ENCODE peak calls at places on chromosomes 5 and 9, in eight cellular contexts. One of them, this sample, is unnamed.

GRCh38 chr9:3698531-3698930 is 172.7 kb upstream of the RFX3 start:
- DNase-seq in fibroblast of lung: no peak
- DNase-seq in ovary: no peak
- DNase-seq in cardiac muscle cell: no peak
- DNase-seq in SK-N-SH: no peak
- DNase-seq in mesothelial cell of epicardium: no peak
- DNase-seq in type B pancreatic cell: no peak
- DNase-seq in RWPE1: no peak
- DNase-seq in this sample: no peak

GRCh38 chr9:97808972-97809371 is 44.1 kb upstream of the FOXE1 start:
- DNase-seq in fibroblast of lung: no peak
- DNase-seq in ovary: no peak
- DNase-seq in cardiac muscle cell: no peak
- DNase-seq in SK-N-SH: no peak
- DNase-seq in mesothelial cell of epicardium: no peak
- DNase-seq in type B pancreatic cell: no peak
- DNase-seq in RWPE1: no peak
- DNase-seq in this sample: no peak

GRCh38 chr9:81492710-81493447 is 196.5 kb downstream of the TLE1 start:
- DNase-seq in fibroblast of lung: peak; percentile 98
- DNase-seq in ovary: no peak
- DNase-seq in cardiac muscle cell: no peak
- DNase-seq in SK-N-SH: no peak
- DNase-seq in mesothelial cell of epicardium: no peak
- DNase-seq in type B pancreatic cell: no peak
- DNase-seq in RWPE1: peak; percentile 55
- DNase-seq in this sample: no peak

GRCh38 chr9:136860529-136860928 is 5.6 kb downstream of the EDF1 start:
- DNase-seq in fibroblast of lung: no peak
- DNase-seq in ovary: no peak
- DNase-seq in cardiac muscle cell: no peak
- DNase-seq in SK-N-SH: no peak
- DNase-seq in mesothelial cell of epicardium: peak; percentile 12
- DNase-seq in type B pancreatic cell: no peak
- DNase-seq in RWPE1: no peak
- DNase-seq in this sample: no peak

GRCh38 chr5:40446910-40447309 is 232.8 kb upstream of the PTGER4 start:
- DNase-seq in fibroblast of lung: peak; percentile 75
- DNase-seq in ovary: no peak
- DNase-seq in cardiac muscle cell: no peak
- DNase-seq in SK-N-SH: no peak
- DNase-seq in mesothelial cell of epicardium: no peak
- DNase-seq in type B pancreatic cell: no peak
- DNase-seq in RWPE1: peak; percentile 87
- DNase-seq in this sample: no peak

GRCh38 chr5:16995372-16995771 is 59.3 kb upstream of the MYO10 start:
- DNase-seq in fibroblast of lung: no peak
- DNase-seq in ovary: no peak
- DNase-seq in cardiac muscle cell: no peak
- DNase-seq in SK-N-SH: no peak
- DNase-seq in mesothelial cell of epicardium: no peak
- DNase-seq in type B pancreatic cell: no peak
- DNase-seq in RWPE1: no peak
- DNase-seq in this sample: no peak

GRCh38 chr5:20276061-20276958 is 288.3 kb upstream of the CDH18 start:
- DNase-seq in fibroblast of lung: peak; percentile 81
- DNase-seq in ovary: no peak
- DNase-seq in cardiac muscle cell: no peak
- DNase-seq in SK-N-SH: no peak
- DNase-seq in mesothelial cell of epicardium: no peak
- DNase-seq in type B pancreatic cell: no peak
- DNase-seq in RWPE1: peak; percentile 82
- DNase-seq in this sample: no peak

GRCh38 chr5:150488519-150489357 is 19.2 kb upstream of the NDST1 start:
- DNase-seq in fibroblast of lung: peak; percentile 81
- DNase-seq in ovary: peak; percentile 75
- DNase-seq in cardiac muscle cell: no peak
- DNase-seq in SK-N-SH: no peak
- DNase-seq in mesothelial cell of epicardium: no peak
- DNase-seq in type B pancreatic cell: no peak
- DNase-seq in RWPE1: no peak
- DNase-seq in this sample: no peak

GRCh38 chr5:5950658-5951057 is 427.7 kb downstream of the MED10 start:
- DNase-seq in fibroblast of lung: no peak
- DNase-seq in ovary: no peak
- DNase-seq in cardiac muscle cell: no peak
- DNase-seq in SK-N-SH: no peak
- DNase-seq in mesothelial cell of epicardium: no peak
- DNase-seq in type B pancreatic cell: no peak
- DNase-seq in RWPE1: no peak
- DNase-seq in this sample: no peak

GRCh38 chr9:94937214-94937903 is 210.9 kb downstream of the AOPEP start:
- DNase-seq in fibroblast of lung: peak; percentile 96
- DNase-seq in ovary: no peak
- DNase-seq in cardiac muscle cell: no peak
- DNase-seq in SK-N-SH: no peak
- DNase-seq in mesothelial cell of epicardium: no peak
- DNase-seq in type B pancreatic cell: no peak
- DNase-seq in RWPE1: peak; percentile 92
- DNase-seq in this sample: no peak

GRCh38 chr9:78857371-78858225 is 560.7 kb downstream of the PSAT1 start:
- DNase-seq in fibroblast of lung: no peak
- DNase-seq in ovary: no peak
- DNase-seq in cardiac muscle cell: no peak
- DNase-seq in SK-N-SH: peak; percentile 62
- DNase-seq in mesothelial cell of epicardium: no peak
- DNase-seq in type B pancreatic cell: no peak
- DNase-seq in RWPE1: no peak
- DNase-seq in this sample: no peak

GRCh38 chr5:22908129-22908528 is 55.0 kb upstream of the CDH12 start:
- DNase-seq in fibroblast of lung: peak; percentile 87
- DNase-seq in ovary: no peak
- DNase-seq in cardiac muscle cell: no peak
- DNase-seq in SK-N-SH: no peak
- DNase-seq in mesothelial cell of epicardium: no peak
- DNase-seq in type B pancreatic cell: no peak
- DNase-seq in RWPE1: peak; percentile 26
- DNase-seq in this sample: no peak

DNA sequence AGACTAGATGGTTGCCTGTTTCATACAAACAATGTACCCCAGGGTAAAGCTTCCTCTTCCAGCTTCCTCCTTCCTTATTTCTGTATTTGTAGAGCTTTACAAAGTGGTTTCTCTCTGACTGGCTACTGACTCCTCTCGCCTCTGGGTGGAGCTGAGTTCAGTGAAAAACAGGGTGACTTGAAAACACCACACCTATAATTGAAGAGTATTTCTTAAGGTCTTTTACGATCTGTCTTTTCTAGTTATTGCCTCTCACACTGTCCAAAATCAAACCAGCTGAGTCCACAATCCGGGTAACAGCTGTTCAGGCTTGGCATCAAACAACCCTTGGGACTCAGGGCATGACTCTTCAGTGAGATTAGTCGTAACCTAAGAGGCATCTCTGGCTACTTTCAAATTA is 200.4 kb downstream of the ARRDC3 start:
- DNase-seq in fibroblast of lung: peak; percentile 23
- DNase-seq in ovary: no peak
- DNase-seq in cardiac muscle cell: no peak
- DNase-seq in SK-N-SH: no peak
- DNase-seq in mesothelial cell of epicardium: no peak
- DNase-seq in type B pancreatic cell: no peak
- DNase-seq in RWPE1: no peak
- DNase-seq in this sample: peak; percentile 27
- TF ChIP-seq CTCF in fibroblast of lung: peak; percentile 7
- TF ChIP-seq CTCF in ovary: no peak
- TF ChIP-seq CTCF in cardiac muscle cell: peak; percentile 16
- TF ChIP-seq CTCF in SK-N-SH: no peak
- TF ChIP-seq CTCF in mesothelial cell of epicardium: no peak
- TF ChIP-seq CTCF in type B pancreatic cell: no peak
- TF ChIP-seq CTCF in RWPE1: no peak
- TF ChIP-seq CTCF in this sample: no peak

GRCh38 chr5:96440185-96440538 is 7.1 kb upstream of the PCSK1 start:
- DNase-seq in fibroblast of lung: no peak
- DNase-seq in ovary: no peak
- DNase-seq in cardiac muscle cell: no peak
- DNase-seq in SK-N-SH: no peak
- DNase-seq in mesothelial cell of epicardium: no peak
- DNase-seq in type B pancreatic cell: no peak
- DNase-seq in RWPE1: no peak
- DNase-seq in this sample: no peak

GRCh38 chr5:96434201-96434645 is 1.2 kb upstream of the PCSK1 start:
- DNase-seq in fibroblast of lung: peak; percentile 80
- DNase-seq in ovary: peak; percentile 49
- DNase-seq in cardiac muscle cell: peak; percentile 90
- DNase-seq in SK-N-SH: peak; percentile 52
- DNase-seq in mesothelial cell of epicardium: peak; percentile 56
- DNase-seq in type B pancreatic cell: peak; percentile 76
- DNase-seq in RWPE1: peak; percentile 68
- DNase-seq in this sample: peak; percentile 48

GRCh38 chr5:96439477-96440184 is 6.6 kb upstream of the PCSK1 start:
- DNase-seq in fibroblast of lung: peak; percentile 9
- DNase-seq in ovary: no peak
- DNase-seq in cardiac muscle cell: no peak
- DNase-seq in SK-N-SH: no peak
- DNase-seq in mesothelial cell of epicardium: no peak
- DNase-seq in type B pancreatic cell: no peak
- DNase-seq in RWPE1: no peak
- DNase-seq in this sample: peak; percentile 48
- TF ChIP-seq CTCF in fibroblast of lung: peak; percentile 3
- TF ChIP-seq CTCF in ovary: no peak
- TF ChIP-seq CTCF in cardiac muscle cell: peak; percentile 29
- TF ChIP-seq CTCF in SK-N-SH: no peak
- TF ChIP-seq CTCF in mesothelial cell of epicardium: no peak
- TF ChIP-seq CTCF in type B pancreatic cell: no peak
- TF ChIP-seq CTCF in RWPE1: no peak
- TF ChIP-seq CTCF in this sample: peak; percentile 30

GRCh38 chr5:10235350-10235749 is 14.3 kb downstream of the ATPSCKMT start:
- DNase-seq in fibroblast of lung: peak; percentile 39
- DNase-seq in ovary: no peak
- DNase-seq in cardiac muscle cell: no peak
- DNase-seq in SK-N-SH: no peak
- DNase-seq in mesothelial cell of epicardium: no peak
- DNase-seq in type B pancreatic cell: no peak
- DNase-seq in RWPE1: no peak
- DNase-seq in this sample: no peak

GRCh38 chr5:10232386-10232785 is 17.3 kb downstream of the ATPSCKMT start:
- DNase-seq in fibroblast of lung: no peak
- DNase-seq in ovary: no peak
- DNase-seq in cardiac muscle cell: peak; percentile 43
- DNase-seq in SK-N-SH: no peak
- DNase-seq in mesothelial cell of epicardium: no peak
- DNase-seq in type B pancreatic cell: peak; percentile 31
- DNase-seq in RWPE1: no peak
- DNase-seq in this sample: no peak

GRCh38 chr5:10233011-10233410 is 16.7 kb downstream of the ATPSCKMT start:
- DNase-seq in fibroblast of lung: no peak
- DNase-seq in ovary: no peak
- DNase-seq in cardiac muscle cell: no peak
- DNase-seq in SK-N-SH: no peak
- DNase-seq in mesothelial cell of epicardium: no peak
- DNase-seq in type B pancreatic cell: peak; percentile 25
- DNase-seq in RWPE1: no peak
- DNase-seq in this sample: no peak

GRCh38 chr5:10229306-10230048 is 20.2 kb downstream of the ATPSCKMT start:
- DNase-seq in fibroblast of lung: peak; percentile 39
- DNase-seq in ovary: no peak
- DNase-seq in cardiac muscle cell: no peak
- DNase-seq in SK-N-SH: no peak
- DNase-seq in mesothelial cell of epicardium: no peak
- DNase-seq in type B pancreatic cell: no peak
- DNase-seq in RWPE1: no peak
- DNase-seq in this sample: no peak

GRCh38 chr5:10233505-10233904 is 16.2 kb downstream of the ATPSCKMT start:
- DNase-seq in fibroblast of lung: peak; percentile 91
- DNase-seq in ovary: no peak
- DNase-seq in cardiac muscle cell: peak; percentile 56
- DNase-seq in SK-N-SH: peak; percentile 74
- DNase-seq in mesothelial cell of epicardium: peak; percentile 34
- DNase-seq in type B pancreatic cell: no peak
- DNase-seq in RWPE1: no peak
- DNase-seq in this sample: no peak
- TF ChIP-seq CTCF in fibroblast of lung: peak; percentile 40
- TF ChIP-seq CTCF in ovary: no peak
- TF ChIP-seq CTCF in cardiac muscle cell: peak; percentile 41
- TF ChIP-seq CTCF in SK-N-SH: peak; percentile 73
- TF ChIP-seq CTCF in mesothelial cell of epicardium: no peak
- TF ChIP-seq CTCF in type B pancreatic cell: peak; percentile 65
- TF ChIP-seq CTCF in RWPE1: peak; percentile 15
- TF ChIP-seq CTCF in this sample: no peak

GRCh38 chr5:143197260-143197656 is 206.2 kb downstream of the NR3C1 start:
- DNase-seq in fibroblast of lung: no peak
- DNase-seq in ovary: no peak
- DNase-seq in cardiac muscle cell: no peak
- DNase-seq in SK-N-SH: no peak
- DNase-seq in mesothelial cell of epicardium: no peak
- DNase-seq in type B pancreatic cell: no peak
- DNase-seq in RWPE1: no peak
- DNase-seq in this sample: no peak
- TF ChIP-seq CTCF in fibroblast of lung: no peak
- TF ChIP-seq CTCF in ovary: no peak
- TF ChIP-seq CTCF in cardiac muscle cell: no peak
- TF ChIP-seq CTCF in SK-N-SH: no peak
- TF ChIP-seq CTCF in mesothelial cell of epicardium: no peak
- TF ChIP-seq CTCF in type B pancreatic cell: no peak
- TF ChIP-seq CTCF in RWPE1: no peak
- TF ChIP-seq CTCF in this sample: no peak

DNA sequence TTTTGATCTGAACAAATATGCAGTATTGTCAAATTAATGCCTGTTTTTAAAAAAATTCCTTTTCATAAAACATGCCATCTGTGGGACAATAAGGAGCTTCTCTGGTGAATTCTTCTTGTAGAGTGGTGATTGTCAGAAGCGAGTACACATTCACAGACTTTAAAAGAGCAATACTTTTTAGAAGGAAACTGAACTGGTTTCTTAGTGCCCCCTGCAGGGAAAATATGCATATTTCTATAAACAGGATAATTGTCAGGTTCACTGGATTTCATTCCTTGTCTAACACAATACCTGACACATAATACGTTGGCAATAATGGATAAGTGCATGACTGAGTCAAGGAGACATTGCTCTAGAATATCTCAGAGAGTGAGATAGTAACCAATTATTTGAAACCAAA is 133.7 kb downstream of the KIF4B start:
- DNase-seq in fibroblast of lung: peak; percentile 3
- DNase-seq in ovary: no peak
- DNase-seq in cardiac muscle cell: no peak
- DNase-seq in SK-N-SH: peak; percentile 25
- DNase-seq in mesothelial cell of epicardium: no peak
- DNase-seq in type B pancreatic cell: no peak
- DNase-seq in RWPE1: peak; percentile 22
- DNase-seq in this sample: no peak
- TF ChIP-seq CTCF in fibroblast of lung: no peak
- TF ChIP-seq CTCF in ovary: no peak
- TF ChIP-seq CTCF in cardiac muscle cell: peak; percentile 32
- TF ChIP-seq CTCF in SK-N-SH: peak; percentile 56
- TF ChIP-seq CTCF in mesothelial cell of epicardium: peak; percentile 25
- TF ChIP-seq CTCF in type B pancreatic cell: peak; percentile 44
- TF ChIP-seq CTCF in RWPE1: peak; percentile 22
- TF ChIP-seq CTCF in this sample: peak; percentile 12

DNA sequence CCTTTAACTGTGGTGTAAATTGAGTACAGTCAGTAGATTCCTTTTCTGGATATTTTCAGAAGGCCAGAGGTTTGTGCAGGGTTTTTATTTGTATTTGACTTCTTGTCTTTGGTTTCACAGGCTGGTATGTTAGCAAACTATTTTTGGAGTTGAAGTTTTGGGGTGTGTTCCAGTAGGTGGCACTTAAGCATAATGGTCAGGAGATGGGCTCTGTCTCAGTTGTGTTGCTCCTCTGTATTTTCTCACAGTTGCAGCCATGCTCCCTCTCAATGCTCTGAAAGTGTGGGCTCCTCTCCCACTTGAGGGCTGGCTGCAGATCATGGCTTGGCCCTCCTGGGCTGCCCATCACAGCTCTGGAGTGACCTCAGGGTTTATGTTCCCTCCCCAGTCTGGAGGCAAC is 267.0 kb upstream of the PCSK5 start:
- DNase-seq in fibroblast of lung: no peak
- DNase-seq in ovary: no peak
- DNase-seq in cardiac muscle cell: no peak
- DNase-seq in SK-N-SH: no peak
- DNase-seq in mesothelial cell of epicardium: no peak
- DNase-seq in type B pancreatic cell: no peak
- DNase-seq in RWPE1: no peak
- DNase-seq in this sample: no peak
- TF ChIP-seq CTCF in fibroblast of lung: no peak
- TF ChIP-seq CTCF in ovary: no peak
- TF ChIP-seq CTCF in cardiac muscle cell: no peak
- TF ChIP-seq CTCF in SK-N-SH: no peak
- TF ChIP-seq CTCF in mesothelial cell of epicardium: no peak
- TF ChIP-seq CTCF in type B pancreatic cell: no peak
- TF ChIP-seq CTCF in RWPE1: no peak
- TF ChIP-seq CTCF in this sample: no peak